ENCODE peak calls at places on chromosomes 12 and 14, in eight cellular contexts. Z, K, X, U, I, B, R and G are unnamed samples.

GRCh38 chr12:104263580-104264358 is 39.8 kb upstream of the EID3 start:
- DNase-seq in Z (no peak), K (peak), X (no peak), U (no peak), I (no peak), B (no peak), R (no peak), G (no peak)

GRCh38 chr14:74945852-74946658 is 9.3 kb downstream of the PGF start:
- DNase-seq in Z (peak), K (peak), X (peak), U (peak), I (peak), B (peak), R (no peak), G (no peak)

GRCh38 chr14:20454359-20454644 is 310 bp downstream of the OSGEP start:
- DNase-seq in Z (no peak), K (no peak), X (no peak), U (no peak), I (peak), B (no peak), R (no peak), G (no peak)

GRCh38 chr14:97369901-97370300 is 572.7 kb downstream of the VRK1 start:
- DNase-seq in Z (no peak), K (no peak), X (no peak), U (no peak), I (no peak), B (no peak), R (no peak), G (no peak)

GRCh38 chr14:106564058-106564643 is 1037.8 kb downstream of the TMEM121 start:
- DNase-seq in Z (peak), K (no peak), X (peak), U (no peak), I (no peak), B (no peak), R (no peak), G (no peak)

GRCh38 chr12:53994691-53995310 is 5.2 kb upstream of the HOXC9 start:
- DNase-seq in Z (no peak), K (no peak), X (no peak), U (no peak), I (no peak), B (no peak), R (no peak), G (no peak)

GRCh38 chr14:105092912-105093425 is 27.7 kb upstream of the GPR132 start:
- DNase-seq in Z (peak), K (peak), X (peak), U (peak), I (peak), B (peak), R (no peak), G (peak)

GRCh38 chr12:76083761-76084276 is 666 bp downstream of the NAP1L1 start:
- DNase-seq in Z (peak), K (peak), X (peak), U (peak), I (peak), B (peak), R (no peak), G (peak)

GRCh38 chr14:64656986-64657385 is 47.2 kb upstream of the PLEKHG3 start:
- DNase-seq in Z (no peak), K (peak), X (no peak), U (no peak), I (no peak), B (no peak), R (no peak), G (no peak)

GRCh38 chr12:85557850-85558249 is 277.8 kb downstream of the ALX1 start:
- DNase-seq in Z (no peak), K (no peak), X (no peak), U (no peak), I (no peak), B (no peak), R (no peak), G (no peak)

GRCh38 chr12:26614217-26614616 is 218.8 kb downstream of the ITPR2 start:
- DNase-seq in Z (peak), K (peak), X (no peak), U (peak), I (no peak), B (no peak), R (no peak), G (no peak)

GRCh38 chr14:74459289-74459946 is 33.4 kb upstream of the SYNDIG1L start:
- DNase-seq in Z (peak), K (peak), X (no peak), U (no peak), I (no peak), B (no peak), R (no peak), G (peak)

GRCh38 chr14:59819446-59820088 is 51.0 kb downstream of the RTN1 start:
- DNase-seq in Z (no peak), K (no peak), X (no peak), U (no peak), I (no peak), B (no peak), R (no peak), G (no peak)

GRCh38 chr14:54455363-54455762 is 14.2 kb upstream of the CNIH1 start:
- DNase-seq in Z (no peak), K (no peak), X (no peak), U (no peak), I (no peak), B (no peak), R (no peak), G (no peak)

GRCh38 chr14:44756577-44756976 is 205.2 kb downstream of the KLHL28 start:
- DNase-seq in Z (no peak), K (peak), X (no peak), U (no peak), I (no peak), B (no peak), R (no peak), G (no peak)

GRCh38 chr12:120007272-120007671 is 18.2 kb downstream of the BICDL1 start:
- DNase-seq in Z (peak), K (no peak), X (peak), U (no peak), I (no peak), B (no peak), R (no peak), G (no peak)

GRCh38 chr12:61808856-61809255 is 451.3 kb upstream of the USP15 start:
- DNase-seq in Z (no peak), K (no peak), X (no peak), U (no peak), I (no peak), B (no peak), R (no peak), G (no peak)

GRCh38 chr14:77303417-77304156 is 17.1 kb downstream of the POMT2 start:
- DNase-seq in Z (peak), K (peak), X (no peak), U (peak), I (no peak), B (no peak), R (peak), G (no peak)

GRCh38 chr14:67357583-67358354 is 1.8 kb downstream of the ATP6V1D start:
- DNase-seq in Z (no peak), K (no peak), X (no peak), U (no peak), I (no peak), B (no peak), R (no peak), G (no peak)

GRCh38 chr12:108268397-108268796 is 70.7 kb downstream of the CMKLR1 start:
- DNase-seq in Z (no peak), K (no peak), X (no peak), U (no peak), I (no peak), B (no peak), R (no peak), G (no peak)

GRCh38 chr12:52045794-52046199 is 5.4 kb upstream of the NR4A1 start:
- DNase-seq in Z (no peak), K (peak), X (no peak), U (no peak), I (peak), B (no peak), R (no peak), G (no peak)

GRCh38 chr12:54187075-54187474 is 1.7 kb downstream of the SMUG1 start:
- DNase-seq in Z (no peak), K (no peak), X (no peak), U (no peak), I (no peak), B (no peak), R (no peak), G (no peak)